ENCODE peak calls at places on chromosome 22, in four cellular contexts. One of them, this sample, is unnamed.

GRCh38 chr22:25404923-25405853 is 159.3 kb upstream of the GRK3 start:
- DNase-seq in OCI-LY7: peak; percentile 77
- DNase-seq in WERI-Rb-1: peak; percentile 80
- DNase-seq in stomach: peak; percentile 83
- DNase-seq in this sample: peak; percentile 71

GRCh38 chr22:40733919-40734318 is 54.6 kb downstream of the MCHR1 start:
- DNase-seq in OCI-LY7: no peak
- DNase-seq in WERI-Rb-1: no peak
- DNase-seq in stomach: no peak
- DNase-seq in this sample: no peak

GRCh38 chr22:20112623-20113511 is 3.0 kb upstream of the RANBP1 start:
- DNase-seq in stomach: no peak
- DNase-seq in WERI-Rb-1: no peak
- DNase-seq in OCI-LY7: no peak
- DNase-seq in this sample: no peak

GRCh38 chr22:27370281-27370680 is 431.3 kb downstream of the MN1 start:
- DNase-seq in WERI-Rb-1: no peak
- DNase-seq in stomach: no peak
- DNase-seq in OCI-LY7: peak; percentile 77
- DNase-seq in this sample: no peak

GRCh38 chr22:45832959-45833580 is 143.9 kb downstream of the WNT7B start:
- DNase-seq in stomach: no peak
- DNase-seq in WERI-Rb-1: peak; percentile 10
- DNase-seq in OCI-LY7: no peak
- DNase-seq in this sample: no peak

GRCh38 chr22:39240841-39241631 is 3.7 kb downstream of the PDGFB start:
- DNase-seq in OCI-LY7: no peak
- DNase-seq in stomach: peak; percentile 71
- DNase-seq in WERI-Rb-1: peak; percentile 45
- DNase-seq in this sample: peak; percentile 15

GRCh38 chr22:46984751-46985506 is 222.5 kb downstream of the TBC1D22A start:
- DNase-seq in stomach: no peak
- DNase-seq in WERI-Rb-1: no peak
- DNase-seq in OCI-LY7: no peak
- DNase-seq in this sample: peak; percentile 66

GRCh38 chr22:50119169-50119767 is 29.5 kb downstream of the MOV10L1 start:
- DNase-seq in WERI-Rb-1: no peak
- DNase-seq in OCI-LY7: peak; percentile 29
- DNase-seq in stomach: no peak
- DNase-seq in this sample: no peak

GRCh38 chr22:38437416-38437815 is 17.6 kb downstream of the KCNJ4 start:
- DNase-seq in WERI-Rb-1: no peak
- DNase-seq in stomach: no peak
- DNase-seq in OCI-LY7: no peak
- DNase-seq in this sample: no peak

GRCh38 chr22:49668402-49668801 is 159.3 kb downstream of the BRD1 start:
- DNase-seq in OCI-LY7: no peak
- DNase-seq in WERI-Rb-1: no peak
- DNase-seq in stomach: no peak
- DNase-seq in this sample: no peak

GRCh38 chr22:29596408-29596807 is 7.0 kb upstream of the NF2 start:
- DNase-seq in stomach: no peak
- DNase-seq in OCI-LY7: no peak
- DNase-seq in WERI-Rb-1: no peak
- DNase-seq in this sample: no peak

GRCh38 chr22:44676441-44677298 is 25.3 kb upstream of the PRR5 start:
- DNase-seq in OCI-LY7: no peak
- DNase-seq in stomach: peak; percentile 50
- DNase-seq in WERI-Rb-1: no peak
- DNase-seq in this sample: no peak
- H3K4me3 ChIP-seq in OCI-LY7: no peak overlapping the region
- H3K4me3 ChIP-seq in stomach: no peak overlapping the region
- H3K4me3 ChIP-seq in WERI-Rb-1: no peak overlapping the region
- H3K4me3 ChIP-seq in this sample: no peak overlapping the region

DNA sequence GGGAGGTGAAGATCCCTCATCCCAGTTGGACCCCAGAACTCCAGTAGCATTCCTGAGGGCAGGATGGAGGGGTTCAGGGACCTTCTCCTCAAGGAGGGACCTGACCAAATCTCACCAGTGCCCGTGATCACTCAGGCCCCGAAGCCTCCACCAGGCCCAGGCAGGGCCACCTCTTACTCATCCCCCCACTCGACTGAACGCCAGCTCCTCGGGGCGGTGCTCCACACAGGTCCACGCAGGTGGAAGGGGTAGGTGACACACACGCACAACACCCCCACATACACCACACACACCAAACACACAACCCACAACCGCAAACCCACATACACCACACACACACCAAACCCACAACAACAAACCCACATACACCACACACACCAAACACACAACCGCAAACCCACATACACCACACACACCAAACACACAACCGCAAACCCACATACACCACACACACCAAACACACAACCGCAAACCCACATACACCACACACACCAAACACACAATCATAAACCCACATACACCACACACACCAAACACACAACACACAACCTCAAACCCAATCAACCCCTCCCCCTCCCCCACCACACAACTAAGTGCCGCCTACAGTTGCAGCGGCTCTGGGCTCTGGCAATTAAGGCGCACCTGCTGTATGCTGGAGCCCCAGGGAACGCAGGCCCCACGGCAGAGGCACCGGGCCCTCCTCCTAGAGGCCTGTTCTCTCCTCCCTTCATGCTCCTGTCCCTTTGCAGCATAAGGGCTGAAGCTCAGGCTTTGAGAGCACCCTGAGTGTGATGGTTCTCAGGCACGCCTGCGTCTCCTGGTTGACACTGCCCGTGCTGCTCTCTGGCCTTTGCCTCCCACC is 1318.1 kb downstream of the TBC1D22A start:
- DNase-seq in OCI-LY7: no peak
- DNase-seq in WERI-Rb-1: no peak
- DNase-seq in stomach: no peak
- DNase-seq in this sample: no peak
- TF ChIP-seq CTCF in OCI-LY7: no peak
- TF ChIP-seq CTCF in WERI-Rb-1: no peak
- TF ChIP-seq CTCF in stomach: no peak
- TF ChIP-seq CTCF in this sample: no peak

GRCh38 chr22:41983516-41983915 is 14.3 kb downstream of the SEPTIN3 start:
- DNase-seq in stomach: no peak
- DNase-seq in OCI-LY7: no peak
- DNase-seq in WERI-Rb-1: no peak
- DNase-seq in this sample: peak; percentile 82

GRCh38 chr22:41989246-41989645 is 9.3 kb upstream of the WBP2NL start:
- DNase-seq in stomach: no peak
- DNase-seq in WERI-Rb-1: no peak
- DNase-seq in OCI-LY7: no peak
- DNase-seq in this sample: no peak

GRCh38 chr22:41991111-41991510 is 7.5 kb upstream of the WBP2NL start:
- DNase-seq in stomach: no peak
- DNase-seq in OCI-LY7: no peak
- DNase-seq in WERI-Rb-1: no peak
- DNase-seq in this sample: no peak

GRCh38 chr22:41984006-41984405 is 14.6 kb upstream of the WBP2NL start:
- DNase-seq in WERI-Rb-1: no peak
- DNase-seq in stomach: no peak
- DNase-seq in OCI-LY7: no peak
- DNase-seq in this sample: no peak

DNA sequence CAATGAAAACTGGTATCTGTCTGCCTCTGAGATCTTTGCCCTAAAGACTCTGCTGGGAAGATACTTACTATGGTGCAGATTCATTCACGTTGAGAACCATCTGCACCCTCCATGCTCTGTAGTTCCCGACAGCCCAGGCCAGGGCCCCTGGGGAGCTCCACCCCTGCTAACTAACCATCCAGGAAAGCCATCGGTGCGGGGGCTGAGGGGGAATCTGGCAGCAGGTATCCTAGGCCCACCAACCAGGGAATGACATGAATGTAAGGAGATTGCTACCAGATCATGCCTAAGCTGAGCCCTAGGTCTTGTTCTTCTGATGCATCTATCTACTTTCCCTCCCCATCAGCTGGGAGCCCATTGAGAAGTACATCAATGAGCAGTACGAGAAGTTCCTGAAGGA is 11.3 kb upstream of the WBP2NL start:
- DNase-seq in OCI-LY7: no peak
- DNase-seq in stomach: no peak
- DNase-seq in WERI-Rb-1: no peak
- DNase-seq in this sample: no peak
- H3K4me3 ChIP-seq in OCI-LY7: no peak overlapping the region
- H3K4me3 ChIP-seq in stomach: no peak overlapping the region
- H3K4me3 ChIP-seq in WERI-Rb-1: no peak overlapping the region
- H3K4me3 ChIP-seq in this sample: no peak overlapping the region

GRCh38 chr22:35352214-35353111 is 28.4 kb upstream of the HMOX1 start:
- DNase-seq in stomach: peak; percentile 57
- DNase-seq in WERI-Rb-1: peak; percentile 64
- DNase-seq in OCI-LY7: peak; percentile 91
- DNase-seq in this sample: peak; percentile 52
- TF ChIP-seq CTCF in stomach: no peak
- TF ChIP-seq CTCF in WERI-Rb-1: peak; percentile 67
- TF ChIP-seq CTCF in OCI-LY7: peak; percentile 66
- TF ChIP-seq CTCF in this sample: peak; percentile 46

DNA sequence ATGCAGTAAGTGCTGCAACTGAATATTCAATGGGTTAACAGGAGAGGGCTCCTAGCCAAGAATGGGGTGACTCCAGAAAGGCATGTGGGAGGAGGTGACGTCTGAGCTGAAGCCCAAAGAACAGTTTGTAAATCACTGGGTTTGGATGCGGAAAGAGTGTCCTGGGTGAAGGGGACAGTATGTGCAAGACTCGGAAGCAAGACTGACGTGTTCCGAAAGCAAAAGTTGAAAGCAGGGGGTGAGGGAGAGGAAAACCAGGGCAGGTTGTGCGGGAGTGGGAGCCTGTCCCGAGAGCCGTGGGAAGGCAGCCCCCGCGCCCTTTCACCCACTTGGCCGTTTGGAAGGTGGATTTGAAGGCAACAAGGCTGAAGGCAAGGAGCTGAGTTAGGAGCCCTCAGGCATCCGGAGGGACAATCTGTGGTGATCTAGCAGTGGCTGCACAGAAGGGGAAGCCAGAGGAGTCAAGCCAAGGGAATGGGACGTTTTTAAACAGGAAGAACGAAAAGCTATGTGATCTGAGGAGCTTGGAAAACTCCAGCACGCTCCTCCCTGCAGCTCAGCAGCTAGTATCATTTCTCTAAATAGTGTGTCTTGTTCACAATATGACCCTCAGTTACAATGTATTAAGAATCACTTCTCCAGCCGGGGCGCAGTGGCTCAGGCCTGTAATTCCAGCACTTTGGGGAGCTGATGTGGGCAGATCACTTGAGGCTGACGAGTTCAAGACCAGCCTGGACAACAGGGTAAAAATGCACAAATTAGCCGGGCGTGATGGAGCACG is 7.7 kb downstream of the SLC25A18 start:
- DNase-seq in OCI-LY7: no peak
- DNase-seq in stomach: peak; percentile 67
- DNase-seq in WERI-Rb-1: no peak
- DNase-seq in this sample: peak; percentile 83
- H3K4me3 ChIP-seq in OCI-LY7: no peak overlapping the region
- H3K4me3 ChIP-seq in stomach: peak overlapping the region; percentile 19
- H3K4me3 ChIP-seq in WERI-Rb-1: no peak overlapping the region
- H3K4me3 ChIP-seq in this sample: peak overlapping the region; percentile 54

This sample was measured in AG10803.